ENCODE peak calls at places on chromosomes 3 and 15, in four cellular contexts. D is upper lobe of left lung, B is spleen, K is stomach. F is an unnamed sample.

GRCh38 chr3:139173372-139174108 is 128.8 kb upstream of the PRR23C start:
- DNase-seq in D (no peak), B (no peak), K (no peak), F (no peak)

GRCh38 chr3:158559504-158559903 is 11.5 kb upstream of the MLF1 start:
- DNase-seq in D (no peak), B (no peak), K (no peak), F (no peak)

GRCh38 chr15:34501131-34501530 is 63.5 kb upstream of the GOLGA8A start:
- DNase-seq in D (no peak), B (no peak), K (no peak), F (no peak)

GRCh38 chr15:100152463-100152862 is 189.3 kb downstream of the ADAMTS17 start:
- DNase-seq in D (peak; percentile 54), B (no peak), K (no peak), F (peak; percentile 33)

GRCh38 chr3:143247007-143247563 is 127.5 kb downstream of the CHST2 start:
- DNase-seq in D (no peak), B (no peak), K (no peak), F (no peak)

GRCh38 chr3:50226888-50227389 is 9.1 kb upstream of the GNAI2 start:
- DNase-seq in D (peak; percentile 87), B (no peak), K (peak; percentile 46), F (peak; percentile 35)

GRCh38 chr15:80560601-80561025 is 134.5 kb upstream of the ABHD17C start:
- DNase-seq in D (no peak), B (no peak), K (no peak), F (no peak)

GRCh38 chr3:178513539-178514410 is 22.5 kb upstream of the KCNMB2 start:
- DNase-seq in D (no peak), B (no peak), K (no peak), F (no peak)

GRCh38 chr3:86990734-86991481 is at the start of gene VGLL3:
- DNase-seq in D (peak; percentile 90), B (peak; percentile 76), K (peak; percentile 49), F (peak; percentile 83)

GRCh38 chr15:77633134-77633912 is 611 bp upstream of the LINGO1 start:
- DNase-seq in D (peak; percentile 96), B (peak; percentile 95), K (peak; percentile 90), F (peak; percentile 74)

GRCh38 chr3:133776794-133777438 is 28.7 kb upstream of the SRPRB start:
- DNase-seq in D (no peak), B (no peak), K (no peak), F (no peak)

GRCh38 chr3:13197795-13198194 is 124.6 kb upstream of the IQSEC1 start:
- DNase-seq in D (peak; percentile 61), B (peak; percentile 66), K (no peak), F (no peak)
- H3K4me1 ChIP-seq in D (no peaks in the 10 kb centered on the region), B (peaks cover 10% of the 10 kb centered on the region), K (peaks cover 22% of the 10 kb centered on the region), F (no peaks in the 10 kb centered on the region)

DNA sequence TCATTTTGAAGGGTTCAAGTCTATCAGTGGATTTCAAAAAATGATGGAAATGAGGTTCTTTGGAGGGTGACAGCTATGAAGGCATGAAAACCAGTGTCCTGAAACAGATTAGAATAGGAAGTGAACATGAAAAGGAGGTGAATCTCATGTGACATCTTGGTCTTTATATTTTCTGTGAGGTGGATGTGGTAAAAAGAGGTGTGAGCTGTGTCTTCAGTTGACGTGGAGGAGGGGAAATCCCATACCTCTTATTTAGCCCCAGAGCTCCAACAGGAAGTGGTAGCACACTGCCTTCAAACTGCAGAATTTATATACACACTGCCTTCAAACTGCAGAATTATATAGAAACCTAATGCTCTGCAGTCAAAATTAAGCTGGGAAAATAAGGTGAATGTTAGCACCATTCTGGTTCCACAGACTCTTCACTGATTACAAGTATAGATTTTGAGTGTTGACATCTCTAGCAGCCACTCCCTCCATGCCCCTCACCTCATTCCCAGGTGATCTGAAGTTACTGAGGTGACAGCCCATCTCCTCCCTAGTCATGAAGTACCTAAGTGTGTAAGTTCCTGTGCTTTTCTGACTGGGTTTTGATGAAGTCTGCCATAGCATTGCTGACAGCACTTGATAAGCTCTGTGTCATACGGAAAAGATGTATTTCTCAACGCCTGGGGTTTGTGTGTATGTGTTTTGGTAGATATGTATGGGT is 2.6 kb downstream of the RAB8B start:
- DNase-seq in D (no peak), B (no peak), K (no peak), F (no peak)
- TF ChIP-seq POLR2AphosphoS5 in D (no peak), B (peak; percentile 70), K (no peak), F (no peak)

GRCh38 chr3:72580910-72581309 is 267.3 kb downstream of the SHQ1 start:
- DNase-seq in D (no peak), B (no peak), K (no peak), F (no peak)

GRCh38 chr3:72577190-72577589 is 271.1 kb downstream of the SHQ1 start:
- DNase-seq in D (no peak), B (no peak), K (no peak), F (no peak)

GRCh38 chr3:72579581-72580245 is 268.5 kb downstream of the SHQ1 start:
- DNase-seq in D (no peak), B (no peak), K (no peak), F (no peak)

GRCh38 chr3:72580246-72580756 is 267.9 kb downstream of the SHQ1 start:
- DNase-seq in D (no peak), B (no peak), K (no peak), F (no peak)

DNA sequence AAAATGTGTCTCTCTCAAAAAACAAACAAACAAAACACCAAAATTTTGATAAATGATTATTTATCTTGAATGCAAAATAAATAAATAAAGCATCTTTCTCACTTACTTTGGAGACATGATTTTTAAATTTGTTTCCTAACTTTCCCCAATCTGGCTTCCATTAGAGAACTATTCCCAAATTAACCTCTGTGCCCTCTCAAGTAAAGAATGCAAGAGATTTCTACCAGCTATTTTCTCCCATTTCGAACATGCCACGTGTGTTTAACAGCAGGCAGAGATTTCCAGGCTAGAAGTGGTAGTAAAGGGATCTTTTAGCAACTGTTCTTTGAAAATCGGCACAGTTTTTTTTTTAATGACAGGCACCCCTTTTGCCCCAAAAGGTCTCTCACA is 269.1 kb downstream of the SHQ1 start:
- DNase-seq in D (no peak), B (no peak), K (no peak), F (no peak)
- H3K4me1 ChIP-seq in D (no peaks in the 10 kb centered on the region), B (peaks cover 13% of the 10 kb centered on the region), K (no peaks in the 10 kb centered on the region), F (no peaks in the 10 kb centered on the region)

GRCh38 chr3:129211772-129212171 is 28.1 kb upstream of the CNBP start:
- DNase-seq in D (no peak), B (peak; percentile 79), K (peak; percentile 86), F (no peak)
- TF ChIP-seq POLR2AphosphoS5 in D (peak; percentile 56), B (no peak), K (no peak), F (no peak)

DNA sequence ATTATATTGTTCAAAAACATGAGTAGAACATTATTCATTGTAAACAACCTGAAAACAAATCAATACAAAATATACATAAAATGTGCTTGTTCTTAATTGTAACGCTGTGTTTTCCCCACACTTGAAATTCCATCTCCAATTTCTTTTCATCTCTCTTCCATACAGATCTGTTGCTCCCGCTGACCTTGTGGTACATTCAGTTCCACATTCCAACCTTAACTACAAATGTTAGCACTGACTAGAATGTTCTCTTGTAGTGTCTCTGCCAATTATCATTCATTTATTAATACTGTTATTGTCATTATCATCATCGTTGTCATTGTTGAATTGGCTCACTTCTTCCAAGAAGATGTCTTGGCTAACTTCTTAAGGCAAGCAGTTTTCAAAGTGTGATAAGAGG is 65.7 kb downstream of the NLGN1 start:
- DNase-seq in D (no peak), B (no peak), K (no peak), F (no peak)
- H3K4me1 ChIP-seq in D (no peaks in the 10 kb centered on the region), B (no peaks in the 10 kb centered on the region), K (no peaks in the 10 kb centered on the region), F (no peaks in the 10 kb centered on the region)

GRCh38 chr3:141487419-141488345 is 855 bp downstream of the RASA2 start:
- DNase-seq in D (peak; percentile 94), B (peak; percentile 98), K (peak; percentile 87), F (peak; percentile 81)
- TF ChIP-seq POLR2AphosphoS5 in D (peak; percentile 86), B (peak; percentile 93), K (no peak), F (peak; percentile 42)

DNA sequence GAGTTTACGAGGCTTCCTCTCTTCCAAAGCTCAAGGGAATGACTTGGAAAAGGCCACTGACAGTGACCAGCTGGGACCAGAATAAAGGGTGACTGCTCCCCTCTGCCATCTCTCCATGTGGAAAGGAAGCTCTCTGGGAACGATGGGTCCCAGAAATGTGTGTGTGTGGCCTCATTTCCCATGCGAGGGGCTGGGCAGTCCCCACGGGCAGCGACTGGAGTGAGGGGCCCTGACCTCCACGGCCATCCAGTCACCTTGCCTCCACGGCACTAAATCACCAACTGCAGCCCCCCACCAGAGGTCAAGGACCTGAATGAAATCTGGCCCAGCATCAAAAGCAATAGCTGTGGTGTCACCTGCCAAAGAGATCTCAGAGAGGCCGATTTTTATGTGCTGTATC is 29.6 kb downstream of the RGMA start:
- DNase-seq in D (peak; percentile 38), B (no peak), K (no peak), F (no peak)
- H3K4me1 ChIP-seq in D (peaks cover 10% of the 10 kb centered on the region), B (no peaks in the 10 kb centered on the region), K (peaks cover 86% of the 10 kb centered on the region), F (peaks cover 6% of the 10 kb centered on the region)

DNA sequence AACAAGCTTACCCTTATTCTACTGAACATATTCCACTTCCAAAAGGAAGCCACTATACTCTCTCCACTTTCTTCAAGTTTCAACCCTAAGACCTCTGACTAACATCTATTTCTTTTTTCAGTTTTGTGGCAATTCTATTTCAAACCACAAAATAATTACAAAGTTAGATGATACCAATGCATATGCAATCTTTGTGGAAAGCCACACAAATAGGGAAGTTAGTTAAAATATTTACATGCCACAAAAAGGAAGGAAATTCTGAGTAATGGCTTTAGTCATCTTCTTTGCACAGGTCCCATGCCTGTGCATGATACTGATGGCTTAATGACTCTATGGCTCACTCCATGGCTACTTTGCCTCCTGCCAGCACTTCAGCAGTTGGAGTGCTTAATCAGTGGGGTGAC is 57.0 kb upstream of the MCTP2 start:
- DNase-seq in D (no peak), B (no peak), K (no peak), F (no peak)
- TF ChIP-seq POLR2AphosphoS5 in D (no peak), B (peak; percentile 54), K (no peak), F (no peak)

DNA sequence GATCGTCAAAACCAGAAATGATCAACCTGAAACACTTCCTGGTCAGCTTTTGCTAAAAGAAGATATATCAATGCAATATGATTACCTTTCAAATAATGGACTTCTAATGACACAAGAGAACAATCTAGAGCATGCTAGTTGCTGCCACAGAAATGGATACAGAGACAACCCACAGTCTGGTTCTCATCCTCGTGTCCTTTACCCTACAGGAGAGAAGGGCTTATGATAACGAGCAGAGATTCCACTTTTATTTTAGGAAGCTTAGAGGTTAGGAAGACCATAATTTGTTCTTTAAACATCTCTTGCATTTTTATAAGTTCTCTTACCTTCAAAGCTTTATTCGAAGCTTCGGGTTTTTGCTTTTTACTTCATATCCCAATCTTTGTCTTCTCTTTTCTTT is 39.1 kb downstream of the FILIP1L start:
- DNase-seq in D (no peak), B (no peak), K (no peak), F (no peak)
- H3K4me1 ChIP-seq in D (peaks cover 13% of the 10 kb centered on the region), B (peaks cover 26% of the 10 kb centered on the region), K (peaks cover 61% of the 10 kb centered on the region), F (no peaks in the 10 kb centered on the region)

DNA sequence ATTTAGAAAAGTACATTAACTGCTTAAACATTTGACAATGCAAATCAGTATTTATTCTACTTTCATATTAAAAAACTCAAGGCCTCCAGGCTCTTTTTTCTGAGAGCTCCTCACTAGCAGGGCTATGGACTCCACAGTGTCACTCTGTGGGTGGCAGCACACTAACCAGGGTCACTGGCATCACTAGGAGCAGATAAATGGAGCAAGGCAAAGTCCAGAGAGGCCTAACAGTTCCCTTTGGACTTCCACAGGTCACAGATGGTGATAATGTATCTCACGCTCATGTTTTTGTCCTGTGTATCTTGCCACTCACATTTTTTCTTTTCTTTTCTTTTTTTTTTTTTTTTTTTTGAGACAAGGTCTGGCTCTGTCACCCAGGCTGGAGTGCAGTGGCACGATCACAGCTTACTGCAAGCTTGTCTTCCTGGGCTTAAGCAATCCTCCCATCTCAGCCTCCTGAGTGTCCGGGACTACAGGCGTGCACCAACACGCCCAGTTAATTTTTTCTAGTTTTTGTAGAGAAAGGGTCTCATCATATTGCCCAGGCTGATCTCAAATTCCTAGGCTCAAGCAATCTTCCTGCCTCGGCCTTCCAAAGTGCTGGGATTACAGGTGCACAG is 7.8 kb downstream of the SPG21 start:
- DNase-seq in D (no peak), B (no peak), K (no peak), F (no peak)
- TF ChIP-seq POLR2AphosphoS5 in D (no peak), B (no peak), K (no peak), F (no peak)